ENCODE peak calls at places on chromosomes 16 and 17, in six cellular contexts. D, Q, X, G, M and I are unnamed samples.

GRCh38 chr17:69608808-69609494 is 194.5 kb downstream of the MAP2K6 start:
- DNase-seq in M (no peak), X (peak), D (no peak), Q (peak), G (no peak), I (peak)

GRCh38 chr17:68468334-68468733 is 11.0 kb upstream of the WIPI1 start:
- DNase-seq in X (peak), D (no peak), G (no peak), M (no peak), Q (no peak), I (peak)

GRCh38 chr16:24045641-24046040 is 209.9 kb downstream of the PRKCB start:
- DNase-seq in D (no peak), M (no peak), Q (peak), G (no peak), X (no peak), I (no peak)

GRCh38 chr16:84970447-84971127 is 40.7 kb downstream of the ZDHHC7 start:
- DNase-seq in X (peak), M (peak), D (peak), G (peak), Q (peak), I (peak)

GRCh38 chr16:546909-547770 is 13.1 kb upstream of the PRR35 start:
- DNase-seq in Q (no peak), G (peak), M (no peak), X (peak), D (peak), I (no peak)

GRCh38 chr17:36566081-36566480 is 21.4 kb downstream of the GGNBP2 start:
- DNase-seq in M (no peak), G (no peak), Q (no peak), D (no peak), X (no peak), I (no peak)

GRCh38 chr16:11774065-11774626 is 22.9 kb downstream of the ZC3H7A start:
- DNase-seq in G (no peak), X (no peak), D (no peak), M (no peak), Q (no peak), I (no peak)

GRCh38 chr16:49483651-49484451 is 110.2 kb downstream of the C16orf78 start:
- DNase-seq in D (peak), M (no peak), X (no peak), Q (no peak), G (no peak), I (no peak)

GRCh38 chr16:47847220-47847970 is 308.4 kb downstream of the ABCC12 start:
- DNase-seq in M (no peak), Q (peak), D (no peak), X (peak), G (no peak), I (no peak)

GRCh38 chr17:38912221-38912813 is 13.1 kb upstream of the LASP1NB start:
- DNase-seq in D (peak), Q (no peak), M (no peak), G (peak), X (no peak), I (no peak)

GRCh38 chr16:77403732-77404131 is 31.1 kb downstream of the ADAMTS18 start:
- DNase-seq in M (no peak), X (no peak), G (no peak), D (no peak), Q (no peak), I (no peak)

GRCh38 chr16:4115209-4115940 is 867 bp downstream of the ADCY9 start:
- DNase-seq in X (peak), Q (peak), M (peak), G (peak), D (peak), I (no peak)